ENCODE peak calls at places on chromosome 1, in nine cellular contexts. One of them, this sample, is unnamed.

GRCh38 chr1:87042127-87042811 is 127.8 kb downstream of the HS2ST1 start:
- DNase-seq in dorsolateral prefrontal cortex: no peak
- DNase-seq in HFF-Myc: no peak
- DNase-seq in left lung: no peak
- DNase-seq in ovary: no peak
- DNase-seq in uterus: no peak
- DNase-seq in lower leg skin: no peak
- DNase-seq in NB4: peak; percentile 39
- DNase-seq in vagina: no peak
- DNase-seq in this sample: peak; percentile 11

GRCh38 chr1:22347854-22348760 is 103.5 kb upstream of the ZBTB40 start:
- DNase-seq in dorsolateral prefrontal cortex: no peak
- DNase-seq in lower leg skin: no peak
- DNase-seq in ovary: no peak
- DNase-seq in left lung: no peak
- DNase-seq in uterus: no peak
- DNase-seq in vagina: no peak
- DNase-seq in HFF-Myc: no peak
- DNase-seq in NB4: no peak
- DNase-seq in this sample: no peak

GRCh38 chr1:184633785-184634184 is 120.9 kb downstream of the EDEM3 start:
- DNase-seq in uterus: no peak
- DNase-seq in ovary: no peak
- DNase-seq in dorsolateral prefrontal cortex: no peak
- DNase-seq in left lung: no peak
- DNase-seq in vagina: no peak
- DNase-seq in HFF-Myc: no peak
- DNase-seq in lower leg skin: no peak
- DNase-seq in NB4: no peak
- DNase-seq in this sample: no peak

GRCh38 chr1:183956559-183957188 is 80.9 kb downstream of the COLGALT2 start:
- DNase-seq in lower leg skin: peak; percentile 35
- DNase-seq in dorsolateral prefrontal cortex: no peak
- DNase-seq in uterus: no peak
- DNase-seq in left lung: no peak
- DNase-seq in NB4: peak; percentile 93
- DNase-seq in ovary: no peak
- DNase-seq in vagina: no peak
- DNase-seq in HFF-Myc: peak; percentile 73
- DNase-seq in this sample: peak; percentile 91

GRCh38 chr1:206498685-206499084 is 8.6 kb upstream of the RASSF5 start:
- DNase-seq in NB4: no peak
- DNase-seq in lower leg skin: no peak
- DNase-seq in HFF-Myc: no peak
- DNase-seq in uterus: no peak
- DNase-seq in ovary: no peak
- DNase-seq in vagina: no peak
- DNase-seq in dorsolateral prefrontal cortex: no peak
- DNase-seq in left lung: no peak
- DNase-seq in this sample: no peak

GRCh38 chr1:245441699-245442098 is 286.9 kb downstream of the KIF26B start:
- DNase-seq in left lung: no peak
- DNase-seq in uterus: no peak
- DNase-seq in HFF-Myc: peak; percentile 20
- DNase-seq in dorsolateral prefrontal cortex: no peak
- DNase-seq in NB4: no peak
- DNase-seq in ovary: no peak
- DNase-seq in lower leg skin: no peak
- DNase-seq in vagina: no peak
- DNase-seq in this sample: peak; percentile 46

GRCh38 chr1:22142315-22143064 is 407 bp downstream of the WNT4 start:
- DNase-seq in lower leg skin: no peak
- DNase-seq in NB4: no peak
- DNase-seq in dorsolateral prefrontal cortex: no peak
- DNase-seq in uterus: no peak
- DNase-seq in HFF-Myc: no peak
- DNase-seq in left lung: no peak
- DNase-seq in ovary: peak; percentile 47
- DNase-seq in vagina: no peak
- DNase-seq in this sample: peak; percentile 29

GRCh38 chr1:26345718-26346117 is 8.2 kb downstream of the CRYBG2 start:
- DNase-seq in left lung: no peak
- DNase-seq in uterus: no peak
- DNase-seq in lower leg skin: no peak
- DNase-seq in NB4: no peak
- DNase-seq in ovary: no peak
- DNase-seq in dorsolateral prefrontal cortex: no peak
- DNase-seq in HFF-Myc: no peak
- DNase-seq in vagina: no peak
- DNase-seq in this sample: no peak

GRCh38 chr1:43531453-43531905 is 796 bp downstream of the PTPRF start:
- DNase-seq in left lung: no peak
- DNase-seq in ovary: peak; percentile 63
- DNase-seq in NB4: no peak
- DNase-seq in uterus: no peak
- DNase-seq in lower leg skin: no peak
- DNase-seq in HFF-Myc: no peak
- DNase-seq in dorsolateral prefrontal cortex: no peak
- DNase-seq in vagina: no peak
- DNase-seq in this sample: no peak

GRCh38 chr1:39288735-39289465 is 84.4 kb downstream of the MACF1 start:
- DNase-seq in dorsolateral prefrontal cortex: no peak
- DNase-seq in ovary: no peak
- DNase-seq in uterus: no peak
- DNase-seq in NB4: no peak
- DNase-seq in lower leg skin: no peak
- DNase-seq in left lung: no peak
- DNase-seq in vagina: no peak
- DNase-seq in HFF-Myc: no peak
- DNase-seq in this sample: no peak

GRCh38 chr1:171948491-171948890 is 107.2 kb downstream of the DNM3 start:
- DNase-seq in lower leg skin: no peak
- DNase-seq in vagina: no peak
- DNase-seq in HFF-Myc: no peak
- DNase-seq in uterus: no peak
- DNase-seq in ovary: no peak
- DNase-seq in left lung: no peak
- DNase-seq in NB4: no peak
- DNase-seq in dorsolateral prefrontal cortex: no peak
- DNase-seq in this sample: peak; percentile 9

GRCh38 chr1:29688477-29689365 is 452.4 kb downstream of the PTPRU start:
- DNase-seq in HFF-Myc: no peak
- DNase-seq in NB4: no peak
- DNase-seq in lower leg skin: no peak
- DNase-seq in dorsolateral prefrontal cortex: peak; percentile 38
- DNase-seq in uterus: no peak
- DNase-seq in ovary: no peak
- DNase-seq in vagina: no peak
- DNase-seq in left lung: no peak
- DNase-seq in this sample: peak; percentile 70

GRCh38 chr1:41225495-41225894 is 16.6 kb downstream of the SCMH1 start:
- DNase-seq in uterus: no peak
- DNase-seq in NB4: no peak
- DNase-seq in HFF-Myc: no peak
- DNase-seq in lower leg skin: no peak
- DNase-seq in vagina: no peak
- DNase-seq in ovary: no peak
- DNase-seq in left lung: no peak
- DNase-seq in dorsolateral prefrontal cortex: no peak
- DNase-seq in this sample: no peak

GRCh38 chr1:220271706-220272046 is 577 bp downstream of the RAB3GAP2 start:
- DNase-seq in ovary: no peak
- DNase-seq in lower leg skin: no peak
- DNase-seq in NB4: peak; percentile 31
- DNase-seq in vagina: no peak
- DNase-seq in left lung: no peak
- DNase-seq in HFF-Myc: no peak
- DNase-seq in dorsolateral prefrontal cortex: no peak
- DNase-seq in uterus: no peak
- DNase-seq in this sample: peak; percentile 43

GRCh38 chr1:183029591-183030000 is 6.4 kb downstream of the LAMC1 start:
- DNase-seq in uterus: no peak
- DNase-seq in HFF-Myc: no peak
- DNase-seq in NB4: no peak
- DNase-seq in left lung: no peak
- DNase-seq in vagina: no peak
- DNase-seq in lower leg skin: no peak
- DNase-seq in dorsolateral prefrontal cortex: no peak
- DNase-seq in ovary: no peak
- DNase-seq in this sample: no peak

GRCh38 chr1:212478467-212479025 is 45.8 kb downstream of the NENF start:
- DNase-seq in ovary: no peak
- DNase-seq in dorsolateral prefrontal cortex: no peak
- DNase-seq in lower leg skin: no peak
- DNase-seq in HFF-Myc: no peak
- DNase-seq in vagina: no peak
- DNase-seq in NB4: no peak
- DNase-seq in left lung: no peak
- DNase-seq in uterus: no peak
- DNase-seq in this sample: no peak

GRCh38 chr1:212477680-212478466 is 45.2 kb downstream of the NENF start:
- DNase-seq in ovary: no peak
- DNase-seq in dorsolateral prefrontal cortex: no peak
- DNase-seq in NB4: no peak
- DNase-seq in left lung: no peak
- DNase-seq in uterus: no peak
- DNase-seq in HFF-Myc: no peak
- DNase-seq in lower leg skin: no peak
- DNase-seq in vagina: no peak
- DNase-seq in this sample: no peak

GRCh38 chr1:212475151-212475550 is 42.4 kb downstream of the NENF start:
- DNase-seq in lower leg skin: no peak
- DNase-seq in NB4: no peak
- DNase-seq in left lung: no peak
- DNase-seq in HFF-Myc: no peak
- DNase-seq in ovary: no peak
- DNase-seq in vagina: no peak
- DNase-seq in uterus: no peak
- DNase-seq in dorsolateral prefrontal cortex: no peak
- DNase-seq in this sample: no peak

GRCh38 chr1:212479188-212479587 is 46.5 kb downstream of the NENF start:
- DNase-seq in left lung: no peak
- DNase-seq in lower leg skin: no peak
- DNase-seq in ovary: no peak
- DNase-seq in HFF-Myc: no peak
- DNase-seq in vagina: no peak
- DNase-seq in dorsolateral prefrontal cortex: no peak
- DNase-seq in NB4: no peak
- DNase-seq in uterus: no peak
- DNase-seq in this sample: no peak

DNA sequence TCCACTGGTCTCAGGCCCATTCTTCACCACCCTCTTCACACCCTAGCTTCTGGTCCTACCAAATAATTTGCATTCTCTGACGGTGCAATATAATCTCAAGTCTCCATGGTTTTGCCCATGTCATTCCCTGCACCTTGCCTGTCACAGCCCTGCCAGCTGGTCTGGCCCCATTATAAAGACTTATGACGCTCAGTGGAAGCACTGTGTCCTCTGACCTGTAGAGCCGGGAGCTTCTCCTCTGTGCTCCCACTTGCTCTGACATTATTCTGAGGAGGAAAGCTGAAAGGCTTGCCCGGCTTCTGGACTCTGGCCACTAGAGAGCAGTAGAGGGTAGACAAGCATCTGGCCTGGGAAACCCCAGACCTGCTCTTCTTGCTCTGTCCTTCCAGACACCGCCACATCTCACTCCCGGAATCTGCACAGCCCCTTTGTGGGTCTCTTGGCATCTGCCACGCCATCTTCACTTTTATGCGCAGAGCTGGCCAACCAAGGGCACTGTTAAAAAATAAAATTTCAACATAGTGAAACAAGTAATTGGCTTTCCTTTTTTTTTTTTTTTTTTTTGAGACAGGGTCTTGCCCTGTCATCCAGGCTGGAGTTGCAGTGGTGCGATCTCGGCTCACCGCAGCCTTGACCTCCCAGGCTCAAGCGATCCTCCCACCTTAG is 44.4 kb downstream of the NENF start:
- DNase-seq in vagina: no peak
- DNase-seq in HFF-Myc: peak; percentile 75
- DNase-seq in NB4: peak; percentile 84
- DNase-seq in dorsolateral prefrontal cortex: peak; percentile 85
- DNase-seq in ovary: peak; percentile 71
- DNase-seq in uterus: peak; percentile 86
- DNase-seq in left lung: no peak
- DNase-seq in lower leg skin: peak; percentile 87
- DNase-seq in this sample: peak; percentile 89
- H3K4me3 ChIP-seq in vagina: no peak overlapping the region
- H3K4me3 ChIP-seq in HFF-Myc: no peak overlapping the region
- H3K4me3 ChIP-seq in NB4: no peak overlapping the region
- H3K4me3 ChIP-seq in dorsolateral prefrontal cortex: no peak overlapping the region
- H3K4me3 ChIP-seq in ovary: no peak overlapping the region
- H3K4me3 ChIP-seq in uterus: no peak overlapping the region
- H3K4me3 ChIP-seq in left lung: no peak overlapping the region
- H3K4me3 ChIP-seq in lower leg skin: no peak overlapping the region
- H3K4me3 ChIP-seq in this sample: no peak overlapping the region

GRCh38 chr1:12186277-12186985 is 19.6 kb downstream of the TNFRSF1B start:
- DNase-seq in dorsolateral prefrontal cortex: no peak
- DNase-seq in vagina: no peak
- DNase-seq in lower leg skin: no peak
- DNase-seq in ovary: no peak
- DNase-seq in HFF-Myc: no peak
- DNase-seq in uterus: no peak
- DNase-seq in left lung: no peak
- DNase-seq in NB4: no peak
- DNase-seq in this sample: no peak
- TF ChIP-seq CTCF in dorsolateral prefrontal cortex: no peak
- TF ChIP-seq CTCF in vagina: no peak
- TF ChIP-seq CTCF in lower leg skin: no peak
- TF ChIP-seq CTCF in ovary: no peak
- TF ChIP-seq CTCF in HFF-Myc: no peak
- TF ChIP-seq CTCF in uterus: no peak
- TF ChIP-seq CTCF in left lung: no peak
- TF ChIP-seq CTCF in NB4: no peak
- TF ChIP-seq CTCF in this sample: no peak

DNA sequence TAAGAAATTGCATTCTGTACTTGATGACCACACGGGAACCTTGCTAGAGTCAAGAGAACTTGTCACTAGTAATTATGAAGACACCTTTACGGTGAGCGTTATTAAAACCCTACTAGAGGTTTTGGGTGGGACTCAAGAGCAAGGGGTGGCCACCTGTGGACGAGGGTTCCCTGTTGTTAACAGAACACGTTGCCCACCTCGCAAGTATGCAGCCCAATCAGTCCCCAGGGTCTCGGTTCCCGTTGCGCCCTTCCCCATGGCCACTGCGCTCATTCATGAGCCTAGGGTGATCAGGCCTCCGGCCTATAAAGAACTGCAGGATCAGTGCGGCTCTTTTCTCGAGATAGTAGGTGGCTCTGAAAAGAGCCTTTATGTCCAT is 30.2 kb upstream of the RNF187 start:
- DNase-seq in dorsolateral prefrontal cortex: no peak
- DNase-seq in ovary: no peak
- DNase-seq in HFF-Myc: no peak
- DNase-seq in lower leg skin: no peak
- DNase-seq in uterus: no peak
- DNase-seq in vagina: no peak
- DNase-seq in NB4: no peak
- DNase-seq in left lung: no peak
- DNase-seq in this sample: no peak
- H3K4me3 ChIP-seq in dorsolateral prefrontal cortex: peak overlapping the region; percentile 66
- H3K4me3 ChIP-seq in ovary: peak overlapping the region; percentile 42
- H3K4me3 ChIP-seq in HFF-Myc: peak overlapping the region; percentile 81
- H3K4me3 ChIP-seq in lower leg skin: peak overlapping the region; percentile 49
- H3K4me3 ChIP-seq in uterus: peak overlapping the region; percentile 31
- H3K4me3 ChIP-seq in vagina: peak overlapping the region; percentile 46
- H3K4me3 ChIP-seq in NB4: no peak overlapping the region
- H3K4me3 ChIP-seq in left lung: peak overlapping the region; percentile 36
- H3K4me3 ChIP-seq in this sample: peak overlapping the region; percentile 71

GRCh38 chr1:203217139-203217621 is 12.3 kb downstream of the CHIT1 start:
- DNase-seq in dorsolateral prefrontal cortex: no peak
- DNase-seq in vagina: no peak
- DNase-seq in lower leg skin: no peak
- DNase-seq in uterus: no peak
- DNase-seq in left lung: no peak
- DNase-seq in NB4: no peak
- DNase-seq in HFF-Myc: no peak
- DNase-seq in ovary: no peak
- DNase-seq in this sample: no peak
- TF ChIP-seq CTCF in dorsolateral prefrontal cortex: no peak
- TF ChIP-seq CTCF in vagina: no peak
- TF ChIP-seq CTCF in lower leg skin: no peak
- TF ChIP-seq CTCF in uterus: no peak
- TF ChIP-seq CTCF in left lung: no peak
- TF ChIP-seq CTCF in NB4: no peak
- TF ChIP-seq CTCF in HFF-Myc: peak; percentile 2
- TF ChIP-seq CTCF in ovary: no peak
- TF ChIP-seq CTCF in this sample: peak; percentile 16